ENCODE peak calls at places on chromosome X, in six cellular contexts. G, X, D, E, O and Y are unnamed samples.

GRCh38 chrX:107823456-107823855 is 2.2 kb upstream of the MID2 start:
- DNase-seq in E (peak), X (peak), G (no peak), O (no peak), D (no peak), Y (peak)

GRCh38 chrX:103913356-103914020 is 48.9 kb upstream of the TMSB15B start:
- DNase-seq in O (no peak), X (no peak), D (no peak), E (no peak), G (no peak), Y (peak)

GRCh38 chrX:69179380-69179911 is 14.2 kb upstream of the PJA1 start:
- DNase-seq in O (peak), G (no peak), X (no peak), E (no peak), D (no peak), Y (peak)

GRCh38 chrX:32987139-32987538 is 224.2 kb downstream of the DMD start:
- DNase-seq in X (no peak), O (no peak), G (no peak), D (no peak), E (no peak), Y (no peak)

GRCh38 chrX:150694738-150695410 is 1.7 kb downstream of the MTMR1 start:
- DNase-seq in E (no peak), D (no peak), X (no peak), O (no peak), G (no peak), Y (no peak)

GRCh38 chrX:16870861-16871584 is 861 bp upstream of the RBBP7 start:
- DNase-seq in G (peak), O (peak), D (no peak), E (no peak), X (no peak), Y (peak)

GRCh38 chrX:70444326-70445196 is at the start of gene DLG3:
- DNase-seq in E (no peak), O (no peak), X (peak), D (no peak), G (no peak), Y (peak)

GRCh38 chrX:43559643-43560042 is 96.5 kb upstream of the MAOA start:
- DNase-seq in D (peak), E (no peak), O (peak), X (peak), G (no peak), Y (peak)

GRCh38 chrX:103919336-103919682 is 43.1 kb upstream of the TMSB15B start:
- DNase-seq in G (no peak), X (peak), E (no peak), O (no peak), D (no peak), Y (peak)

GRCh38 chrX:149199734-149200133 is 305.4 kb downstream of the IDS start:
- DNase-seq in O (no peak), X (no peak), D (no peak), G (no peak), E (no peak), Y (no peak)

GRCh38 chrX:18769812-18770573 is 62.5 kb downstream of the PPEF1 start:
- DNase-seq in E (no peak), X (peak), O (no peak), G (no peak), D (no peak), Y (no peak)

GRCh38 chrX:150548684-150549083 is 19.7 kb upstream of the MTM1 start:
- DNase-seq in D (no peak), E (no peak), O (no peak), G (no peak), X (no peak), Y (peak)

GRCh38 chrX:14363719-14364118 is 165.6 kb upstream of the GLRA2 start:
- DNase-seq in X (no peak), G (no peak), E (no peak), O (no peak), D (no peak), Y (no peak)

GRCh38 chrX:44872319-44872816 is 620 bp upstream of the KDM6A start:
- DNase-seq in X (peak), D (no peak), E (no peak), O (no peak), G (peak), Y (no peak)

GRCh38 chrX:134694935-134695334 is 36.7 kb upstream of the PLAC1 start:
- DNase-seq in X (no peak), G (no peak), O (no peak), E (no peak), D (no peak), Y (no peak)

GRCh38 chrX:9378980-9379696 is 85.7 kb upstream of the TBL1X start:
- DNase-seq in X (peak), O (no peak), G (no peak), D (no peak), E (no peak), Y (peak)

GRCh38 chrX:118536687-118537461 is 41.3 kb downstream of the DOCK11 start:
- DNase-seq in D (no peak), G (no peak), X (peak), O (no peak), E (no peak), Y (peak)

GRCh38 chrX:10569946-10570345 is 50.4 kb downstream of the MID1 start:
- DNase-seq in O (no peak), D (no peak), G (no peak), X (no peak), E (no peak), Y (no peak)

GRCh38 chrX:17459596-17459995 is 84.6 kb downstream of the NHS start:
- DNase-seq in O (no peak), G (no peak), X (peak), E (peak), D (no peak), Y (peak)

GRCh38 chrX:19893722-19894121 is 6.3 kb upstream of the SH3KBP1 start:
- DNase-seq in D (no peak), E (peak), O (no peak), X (peak), G (no peak), Y (peak)

GRCh38 chrX:110123331-110123782 is 120.4 kb downstream of the TMEM164 start:
- DNase-seq in E (no peak), X (peak), G (no peak), O (no peak), D (no peak), Y (no peak)

GRCh38 chrX:107154787-107155620 is 36.4 kb upstream of the RBM41 start:
- DNase-seq in G (peak), X (peak), E (no peak), O (no peak), D (no peak), Y (no peak)

GRCh38 chrX:68833448-68833805 is 4.6 kb downstream of the EFNB1 start:
- DNase-seq in O (no peak), E (no peak), X (no peak), D (no peak), G (no peak), Y (no peak)

GRCh38 chrX:53263597-53264094 is 17.7 kb downstream of the IQSEC2 start:
- DNase-seq in G (peak), D (peak), E (no peak), X (no peak), O (no peak), Y (peak)

DNA sequence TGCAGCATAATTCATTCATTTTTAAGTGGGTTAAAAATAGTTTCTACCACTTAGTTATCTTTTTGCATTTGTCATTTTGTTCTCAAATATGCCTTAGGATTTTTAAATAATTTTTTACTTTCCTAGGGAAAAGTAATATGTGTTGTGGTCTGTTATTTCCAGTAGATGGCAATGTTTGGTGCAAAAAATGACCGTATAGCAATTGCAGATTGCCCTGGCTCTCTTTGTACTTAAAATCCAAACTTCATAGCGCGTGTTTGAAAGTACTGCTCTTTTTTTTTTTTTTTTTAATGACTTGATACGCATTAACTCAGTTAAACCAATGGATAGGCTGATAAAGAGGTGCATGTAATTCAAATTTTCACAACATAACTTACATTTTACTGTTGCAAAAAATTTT is 74.4 kb upstream of the RBMX start:
- DNase-seq in G (no peak), O (no peak), D (peak), X (peak), E (no peak), Y (peak)
- TF ChIP-seq CTCF in G (peak), O (no peak), D (peak), X (peak), E (peak), Y (peak)

GRCh38 chrX:97524340-97524739 is 640.6 kb downstream of the RPA4 start:
- DNase-seq in E (no peak), X (no peak), O (no peak), D (no peak), G (no peak), Y (no peak)
- H3K4me3 ChIP-seq in E (no peak), X (no peak), O (no peak), D (no peak), G (no peak), Y (no peak)

GRCh38 chrX:39479856-39480255 is 617.9 kb downstream of the BCOR start:
- DNase-seq in X (no peak), G (no peak), E (no peak), O (no peak), D (no peak), Y (no peak)

GRCh38 chrX:39476596-39476995 is 621.2 kb downstream of the BCOR start:
- DNase-seq in X (no peak), O (no peak), G (no peak), D (no peak), E (no peak), Y (peak)

GRCh38 chrX:39477438-39478120 is 620.2 kb downstream of the BCOR start:
- DNase-seq in D (no peak), O (no peak), X (no peak), G (no peak), E (no peak), Y (peak)

GRCh38 chrX:39475372-39475771 is 622.4 kb downstream of the BCOR start:
- DNase-seq in D (no peak), G (no peak), E (no peak), X (no peak), O (no peak), Y (no peak)

DNA sequence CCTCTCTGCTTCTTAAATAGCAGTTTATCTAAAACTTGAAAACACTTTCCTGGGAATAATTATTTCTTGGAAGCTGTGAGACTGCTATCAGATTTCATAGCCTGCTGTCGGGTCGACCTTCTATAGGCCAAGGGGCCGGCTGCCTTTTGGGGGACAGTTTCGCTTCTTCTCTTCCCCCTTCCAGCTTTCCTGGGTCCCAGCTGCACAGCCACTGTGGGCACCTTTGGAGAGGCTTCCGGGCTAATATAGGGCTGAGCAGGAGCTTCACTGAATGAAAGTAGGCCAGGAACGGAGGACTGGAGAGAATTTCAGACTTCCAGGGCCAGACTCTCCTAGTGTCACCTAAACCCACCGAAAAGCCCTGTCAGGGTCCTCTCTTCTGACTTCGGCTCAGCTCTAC is 620.7 kb downstream of the BCOR start:
- DNase-seq in O (no peak), G (no peak), E (no peak), X (no peak), D (no peak), Y (no peak)
- TF ChIP-seq CTCF in O (no peak), G (no peak), E (no peak), X (no peak), D (no peak), Y (no peak)

GRCh38 chrX:131778269-131779218 is 234.7 kb downstream of the OR13H1 start:
- DNase-seq in G (no peak), D (no peak), O (peak), E (no peak), X (peak), Y (no peak)
- H3K4me3 ChIP-seq in G (peak), D (peak), O (peak), E (no peak), X (peak), Y (no peak)

GRCh38 chrX:49876750-49877149 is 2.5 kb upstream of the USP27X start:
- DNase-seq in X (peak), D (peak), E (no peak), G (no peak), O (no peak), Y (peak)
- TF ChIP-seq CTCF in X (peak), D (peak), E (peak), G (peak), O (no peak), Y (peak)